ENCODE peak calls at places on chromosomes 16 and 17, in five cellular contexts. Z is HTR-8/SVneo, H is aorta, I is NCI-H460, T is LHCN-M2. E is an unnamed sample.

GRCh38 chr17:19727466-19728113 is 11.2 kb upstream of the SLC47A2 start:
- DNase-seq in Z (no peak), H (no peak), T (peak), I (no peak), E (peak)

GRCh38 chr16:71185366-71185765 is 45.2 kb downstream of the HYDIN start:
- DNase-seq in I (no peak), H (no peak), Z (no peak), T (no peak), E (no peak)

GRCh38 chr17:46972346-46972745 is 6.7 kb downstream of the RPRML start:
- DNase-seq in I (no peak), T (no peak), H (peak), Z (no peak), E (no peak)

GRCh38 chr17:73262676-73263642 is 1.3 kb upstream of the CPSF4L start:
- DNase-seq in T (no peak), Z (no peak), H (peak), I (no peak), E (peak)

GRCh38 chr16:10776280-10776679 is 32.6 kb downstream of the NUBP1 start:
- DNase-seq in I (no peak), T (no peak), Z (no peak), H (no peak), E (no peak)

GRCh38 chr17:41530062-41531048 is 2.2 kb upstream of the KRT19 start:
- DNase-seq in T (peak), I (peak), Z (peak), H (no peak), E (no peak)

GRCh38 chr17:17760872-17761550 is 75.8 kb downstream of the SREBF1 start:
- DNase-seq in H (no peak), Z (no peak), T (no peak), I (no peak), E (no peak)

GRCh38 chr16:2846511-2847310 is 11.3 kb downstream of the PRSS22 start:
- DNase-seq in Z (peak), H (no peak), I (no peak), T (peak), E (no peak)

GRCh38 chr17:68141050-68141449 is 105.5 kb downstream of the KPNA2 start:
- DNase-seq in I (no peak), H (no peak), Z (no peak), T (peak), E (no peak)

GRCh38 chr16:27363797-27364196 is 38.2 kb upstream of the IL21R start:
- DNase-seq in T (no peak), H (no peak), Z (no peak), I (no peak), E (no peak)

GRCh38 chr16:67260426-67261063 is 11.8 kb downstream of the SLC9A5 start:
- DNase-seq in I (no peak), Z (peak), H (peak), T (peak), E (no peak)

GRCh38 chr17:41367426-41368075 is 2.1 kb downstream of the KRT33B start:
- DNase-seq in I (no peak), T (peak), Z (peak), H (no peak), E (no peak)

GRCh38 chr16:12565423-12565822 is 238.3 kb downstream of the CPPED1 start:
- DNase-seq in T (no peak), H (no peak), I (no peak), Z (no peak), E (no peak)

GRCh38 chr17:32483451-32484019 is 3.3 kb upstream of the CDK5R1 start:
- DNase-seq in Z (peak), H (peak), T (peak), I (peak), E (peak)

GRCh38 chr17:45293413-45294211 is 23.2 kb downstream of the MAP3K14 start:
- DNase-seq in T (peak), Z (peak), I (peak), H (peak), E (peak)

GRCh38 chr17:61072648-61073047 is 327.0 kb upstream of the TBX2 start:
- DNase-seq in H (no peak), T (no peak), Z (no peak), I (no peak), E (no peak)

GRCh38 chr16:15748654-15749053 is 98.6 kb downstream of the NDE1 start:
- DNase-seq in I (no peak), H (no peak), Z (no peak), T (no peak), E (no peak)

GRCh38 chr16:13378151-13378550 is 476.8 kb downstream of the SHISA9 start:
- DNase-seq in I (no peak), H (no peak), Z (no peak), T (peak), E (no peak)

GRCh38 chr16:10619271-10619849 is 39.0 kb upstream of the EMP2 start:
- DNase-seq in Z (no peak), I (peak), H (no peak), T (no peak), E (no peak)

GRCh38 chr17:59435238-59435637 is 103.8 kb downstream of the YPEL2 start:
- DNase-seq in H (no peak), I (peak), Z (no peak), T (peak), E (no peak)

GRCh38 chr17:45371414-45372324 is 54.8 kb upstream of the MAP3K14 start:
- DNase-seq in Z (peak), H (peak), I (peak), T (peak), E (no peak)

GRCh38 chr17:66654341-66654740 is 180.6 kb upstream of the CACNG5 start:
- DNase-seq in H (no peak), T (peak), Z (no peak), I (no peak), E (no peak)